ENCODE peak calls at places on chromosome 9, in seven cellular contexts. L is H9, K is GM12878, W is Daoy, G is hippocampal formation, X is HS-5, M is GDM1. H is an unnamed sample.

GRCh38 chr9:133239533-133240090 is 30.6 kb upstream of the OBP2B start:
- DNase-seq in L (peak; percentile 22), K (no peak), W (no peak), G (no peak), X (no peak), M (no peak), H (no peak)

GRCh38 chr9:92609142-92609500 is 60.8 kb downstream of the IPPK start:
- DNase-seq in L (no peak), K (no peak), W (no peak), G (no peak), X (no peak), M (no peak), H (peak; percentile 29)

GRCh38 chr9:134167530-134167931 is 3.2 kb upstream of the RNU6ATAC start:
- DNase-seq in L (no peak), K (no peak), W (no peak), G (no peak), X (no peak), M (no peak), H (no peak)

GRCh38 chr9:89878003-89878411 is 273.2 kb downstream of the GADD45G start:
- DNase-seq in L (peak; percentile 12), K (no peak), W (no peak), G (no peak), X (no peak), M (no peak), H (no peak)

GRCh38 chr9:5336683-5337082 is 3.0 kb downstream of the RLN1 start:
- DNase-seq in L (no peak), K (no peak), W (no peak), G (no peak), X (no peak), M (no peak), H (no peak)

GRCh38 chr9:93325307-93326035 is 126.0 kb upstream of the FAM120A start:
- DNase-seq in L (no peak), K (no peak), W (no peak), G (no peak), X (no peak), M (no peak), H (no peak)

GRCh38 chr9:71858102-71858798 is 52.7 kb downstream of the ABHD17B start:
- DNase-seq in L (no peak), K (no peak), W (no peak), G (no peak), X (no peak), M (no peak), H (no peak)

GRCh38 chr9:77750284-77750683 is 102.2 kb upstream of the GNA14 start:
- DNase-seq in L (no peak), K (no peak), W (no peak), G (no peak), X (peak; percentile 62), M (no peak), H (no peak)

H was measured in caudate nucleus.